ENCODE peak calls at places on chromosome 10, in six cellular contexts. P is Right ventricle myocardium superior, S is T-helper 9 cell, V is WERI-Rb-1, G is T-cell, M is ovary. I is an unnamed sample.

GRCh38 chr10:88205842-88206446 is 342.5 kb downstream of the PTEN start:
- DNase-seq in S (no peak), V (no peak), M (no peak), G (no peak), P (no peak), I (no peak)

GRCh38 chr10:127148066-127148932 is 48.1 kb downstream of the INSYN2A start:
- DNase-seq in G (no peak), S (no peak), V (no peak), M (no peak), P (no peak), I (no peak)

GRCh38 chr10:123135415-123136141 is at the start of gene HMX3:
- DNase-seq in S (no peak), M (no peak), V (peak), G (no peak), P (no peak), I (no peak)

GRCh38 chr10:71237843-71238623 is 25.7 kb downstream of the UNC5B start:
- DNase-seq in M (no peak), G (no peak), V (no peak), S (no peak), P (no peak), I (no peak)

GRCh38 chr10:42753507-42754154 is 29.0 kb upstream of the BMS1 start:
- DNase-seq in V (no peak), G (no peak), P (peak), M (peak), S (no peak), I (no peak)

GRCh38 chr10:22322663-22323160 is 1.8 kb downstream of the BMI1 start:
- DNase-seq in M (no peak), S (no peak), P (no peak), G (no peak), V (no peak), I (no peak)

GRCh38 chr10:21078410-21079329 is 181.6 kb upstream of the NEBL start:
- DNase-seq in G (no peak), M (peak), V (peak), P (peak), S (no peak), I (peak)

GRCh38 chr10:110758128-110758527 is 113.6 kb upstream of the PDCD4 start:
- DNase-seq in P (no peak), V (peak), S (no peak), G (no peak), M (no peak), I (no peak)

GRCh38 chr10:78513330-78513729 is 479.7 kb downstream of the RPS24 start:
- DNase-seq in V (no peak), G (no peak), S (no peak), M (no peak), P (no peak), I (no peak)

GRCh38 chr10:28535846-28536245 is 2.9 kb downstream of the WAC start:
- DNase-seq in M (no peak), G (no peak), V (no peak), P (no peak), S (no peak), I (no peak)

GRCh38 chr10:95389982-95390381 is 99.2 kb upstream of the PDLIM1 start:
- DNase-seq in P (no peak), S (no peak), V (no peak), M (no peak), G (no peak), I (no peak)

GRCh38 chr10:126421745-126422144 is 33.5 kb upstream of the ADAM12 start:
- DNase-seq in V (no peak), M (no peak), G (no peak), P (no peak), S (no peak), I (no peak)

GRCh38 chr10:68406111-68406814 is 814 bp downstream of the RUFY2 start:
- DNase-seq in M (peak), S (no peak), P (peak), G (no peak), V (peak), I (peak)

GRCh38 chr10:69045441-69046300 is 42.2 kb upstream of the SRGN start:
- DNase-seq in V (no peak), G (peak), P (no peak), M (no peak), S (no peak), I (no peak)

GRCh38 chr10:5531558-5532230 is 6.9 kb downstream of the CALML3 start:
- DNase-seq in S (no peak), V (no peak), G (no peak), M (no peak), P (no peak), I (no peak)

GRCh38 chr10:114708717-114709352 is 50.8 kb upstream of the ABLIM1 start:
- DNase-seq in S (no peak), P (no peak), V (no peak), G (no peak), M (no peak), I (no peak)

GRCh38 chr10:104925232-104925851 is 284.3 kb downstream of the SORCS3 start:
- DNase-seq in G (no peak), S (no peak), V (peak), M (no peak), P (no peak), I (peak)

GRCh38 chr10:110172155-110172554 is 35.2 kb upstream of the MXI1 start:
- DNase-seq in S (no peak), M (no peak), P (no peak), G (no peak), V (no peak), I (no peak)

GRCh38 chr10:132746801-132747625 is 38.9 kb downstream of the NKX6-2 start:
- DNase-seq in M (no peak), P (no peak), G (no peak), S (no peak), V (peak), I (no peak)

GRCh38 chr10:131461093-131461492 is 149.6 kb upstream of the TCERG1L start:
- DNase-seq in V (no peak), G (no peak), M (no peak), S (no peak), P (no peak), I (no peak)

GRCh38 chr10:42754155-42755027 is 28.2 kb upstream of the BMS1 start:
- DNase-seq in M (peak), S (peak), G (peak), P (peak), V (peak), I (peak)

GRCh38 chr10:119634219-119634544 is 17.0 kb upstream of the BAG3 start:
- DNase-seq in M (no peak), S (no peak), G (no peak), V (no peak), P (peak), I (no peak)

GRCh38 chr10:19488592-19489280 is 327.5 kb upstream of the PLXDC2 start:
- DNase-seq in M (peak), V (no peak), P (peak), S (no peak), G (no peak), I (peak)

GRCh38 chr10:126595160-126595559 is 75.3 kb downstream of the C10orf90 start:
- DNase-seq in G (no peak), P (no peak), M (no peak), V (no peak), S (no peak), I (no peak)

GRCh38 chr10:16848562-16849154 is 31.4 kb upstream of the RSU1 start:
- DNase-seq in M (no peak), P (no peak), S (no peak), G (no peak), V (no peak), I (no peak)